ENCODE peak calls at places on chromosome 20, in eight cellular contexts. One of them, this sample, is unnamed.

GRCh38 chr20:55567826-55568225 is 437.5 kb downstream of the CBLN4 start:
- DNase-seq in AG04450: no peak
- DNase-seq in fibroblast of pulmonary artery: no peak
- DNase-seq in ovary: no peak
- DNase-seq in neural progenitor cell: no peak
- DNase-seq in esophagus squamous epithelium: no peak
- DNase-seq in astrocyte of the spinal cord: no peak
- DNase-seq in HepG2: no peak
- DNase-seq in this sample: no peak

GRCh38 chr20:49668181-49668877 is 45.3 kb downstream of the B4GALT5 start:
- DNase-seq in AG04450: no peak
- DNase-seq in fibroblast of pulmonary artery: no peak
- DNase-seq in ovary: no peak
- DNase-seq in neural progenitor cell: peak; percentile 17
- DNase-seq in esophagus squamous epithelium: no peak
- DNase-seq in astrocyte of the spinal cord: no peak
- DNase-seq in HepG2: no peak
- DNase-seq in this sample: no peak

GRCh38 chr20:49377326-49377725 is 99.5 kb upstream of the ZNFX1 start:
- DNase-seq in AG04450: no peak
- DNase-seq in fibroblast of pulmonary artery: no peak
- DNase-seq in ovary: no peak
- DNase-seq in neural progenitor cell: no peak
- DNase-seq in esophagus squamous epithelium: no peak
- DNase-seq in astrocyte of the spinal cord: no peak
- DNase-seq in HepG2: no peak
- DNase-seq in this sample: no peak

GRCh38 chr20:55095745-55096450 is 620.5 kb downstream of the DOK5 start:
- DNase-seq in AG04450: no peak
- DNase-seq in fibroblast of pulmonary artery: no peak
- DNase-seq in ovary: no peak
- DNase-seq in neural progenitor cell: no peak
- DNase-seq in esophagus squamous epithelium: no peak
- DNase-seq in astrocyte of the spinal cord: no peak
- DNase-seq in HepG2: no peak
- DNase-seq in this sample: no peak

GRCh38 chr20:49646126-49646525 is 67.6 kb downstream of the B4GALT5 start:
- DNase-seq in AG04450: peak; percentile 42
- DNase-seq in fibroblast of pulmonary artery: peak; percentile 49
- DNase-seq in ovary: no peak
- DNase-seq in neural progenitor cell: no peak
- DNase-seq in esophagus squamous epithelium: no peak
- DNase-seq in astrocyte of the spinal cord: peak; percentile 65
- DNase-seq in HepG2: no peak
- DNase-seq in this sample: peak; percentile 35

GRCh38 chr20:4195499-4195898 is 180.1 kb upstream of the RNF24 start:
- DNase-seq in AG04450: no peak
- DNase-seq in fibroblast of pulmonary artery: peak; percentile 25
- DNase-seq in ovary: no peak
- DNase-seq in neural progenitor cell: peak; percentile 60
- DNase-seq in esophagus squamous epithelium: no peak
- DNase-seq in astrocyte of the spinal cord: peak; percentile 12
- DNase-seq in HepG2: peak; percentile 61
- DNase-seq in this sample: peak; percentile 75

GRCh38 chr20:21562656-21563055 is 48.8 kb upstream of the NKX2-2 start:
- DNase-seq in AG04450: no peak
- DNase-seq in fibroblast of pulmonary artery: no peak
- DNase-seq in ovary: no peak
- DNase-seq in neural progenitor cell: no peak
- DNase-seq in esophagus squamous epithelium: no peak
- DNase-seq in astrocyte of the spinal cord: no peak
- DNase-seq in HepG2: no peak
- DNase-seq in this sample: no peak

GRCh38 chr20:62360854-62361798 is 6.0 kb downstream of the LAMA5 start:
- DNase-seq in AG04450: no peak
- DNase-seq in fibroblast of pulmonary artery: no peak
- DNase-seq in ovary: peak; percentile 45
- DNase-seq in neural progenitor cell: no peak
- DNase-seq in esophagus squamous epithelium: no peak
- DNase-seq in astrocyte of the spinal cord: no peak
- DNase-seq in HepG2: no peak
- DNase-seq in this sample: no peak

GRCh38 chr20:19723834-19724430 is 34.1 kb upstream of the RIN2 start:
- DNase-seq in AG04450: no peak
- DNase-seq in fibroblast of pulmonary artery: no peak
- DNase-seq in ovary: no peak
- DNase-seq in neural progenitor cell: no peak
- DNase-seq in esophagus squamous epithelium: no peak
- DNase-seq in astrocyte of the spinal cord: no peak
- DNase-seq in HepG2: no peak
- DNase-seq in this sample: no peak

GRCh38 chr20:48286571-48287551 is 501.6 kb upstream of the SULF2 start:
- DNase-seq in AG04450: no peak
- DNase-seq in fibroblast of pulmonary artery: peak; percentile 19
- DNase-seq in ovary: peak; percentile 83
- DNase-seq in neural progenitor cell: no peak
- DNase-seq in esophagus squamous epithelium: no peak
- DNase-seq in astrocyte of the spinal cord: no peak
- DNase-seq in HepG2: peak; percentile 63
- DNase-seq in this sample: peak; percentile 41

GRCh38 chr20:37294262-37294981 is 5.0 kb downstream of the MANBAL start:
- DNase-seq in AG04450: no peak
- DNase-seq in fibroblast of pulmonary artery: no peak
- DNase-seq in ovary: no peak
- DNase-seq in neural progenitor cell: no peak
- DNase-seq in esophagus squamous epithelium: no peak
- DNase-seq in astrocyte of the spinal cord: no peak
- DNase-seq in HepG2: no peak
- DNase-seq in this sample: peak; percentile 62

GRCh38 chr20:973785-974194 is 28.3 kb downstream of the RSPO4 start:
- DNase-seq in AG04450: no peak
- DNase-seq in fibroblast of pulmonary artery: peak; percentile 42
- DNase-seq in ovary: no peak
- DNase-seq in neural progenitor cell: peak; percentile 52
- DNase-seq in esophagus squamous epithelium: no peak
- DNase-seq in astrocyte of the spinal cord: peak; percentile 1
- DNase-seq in HepG2: peak; percentile 64
- DNase-seq in this sample: peak; percentile 56

GRCh38 chr20:62875419-62876355 is 14.1 kb upstream of the TCFL5 start:
- DNase-seq in AG04450: peak; percentile 32
- DNase-seq in fibroblast of pulmonary artery: peak; percentile 79
- DNase-seq in ovary: peak; percentile 83
- DNase-seq in neural progenitor cell: peak; percentile 90
- DNase-seq in esophagus squamous epithelium: no peak
- DNase-seq in astrocyte of the spinal cord: peak; percentile 56
- DNase-seq in HepG2: peak; percentile 92
- DNase-seq in this sample: peak; percentile 83

GRCh38 chr20:50916934-50917333 is 14.3 kb downstream of the ADNP start:
- DNase-seq in AG04450: no peak
- DNase-seq in fibroblast of pulmonary artery: no peak
- DNase-seq in ovary: no peak
- DNase-seq in neural progenitor cell: no peak
- DNase-seq in esophagus squamous epithelium: no peak
- DNase-seq in astrocyte of the spinal cord: no peak
- DNase-seq in HepG2: no peak
- DNase-seq in this sample: peak; percentile 21
- H3K4me3 ChIP-seq in AG04450: no peak overlapping the region
- H3K4me3 ChIP-seq in fibroblast of pulmonary artery: no peak overlapping the region
- H3K4me3 ChIP-seq in ovary: no peak overlapping the region
- H3K4me3 ChIP-seq in neural progenitor cell: no peak overlapping the region
- H3K4me3 ChIP-seq in esophagus squamous epithelium: no peak overlapping the region
- H3K4me3 ChIP-seq in astrocyte of the spinal cord: no peak overlapping the region
- H3K4me3 ChIP-seq in HepG2: no peak overlapping the region
- H3K4me3 ChIP-seq in this sample: no peak overlapping the region

DNA sequence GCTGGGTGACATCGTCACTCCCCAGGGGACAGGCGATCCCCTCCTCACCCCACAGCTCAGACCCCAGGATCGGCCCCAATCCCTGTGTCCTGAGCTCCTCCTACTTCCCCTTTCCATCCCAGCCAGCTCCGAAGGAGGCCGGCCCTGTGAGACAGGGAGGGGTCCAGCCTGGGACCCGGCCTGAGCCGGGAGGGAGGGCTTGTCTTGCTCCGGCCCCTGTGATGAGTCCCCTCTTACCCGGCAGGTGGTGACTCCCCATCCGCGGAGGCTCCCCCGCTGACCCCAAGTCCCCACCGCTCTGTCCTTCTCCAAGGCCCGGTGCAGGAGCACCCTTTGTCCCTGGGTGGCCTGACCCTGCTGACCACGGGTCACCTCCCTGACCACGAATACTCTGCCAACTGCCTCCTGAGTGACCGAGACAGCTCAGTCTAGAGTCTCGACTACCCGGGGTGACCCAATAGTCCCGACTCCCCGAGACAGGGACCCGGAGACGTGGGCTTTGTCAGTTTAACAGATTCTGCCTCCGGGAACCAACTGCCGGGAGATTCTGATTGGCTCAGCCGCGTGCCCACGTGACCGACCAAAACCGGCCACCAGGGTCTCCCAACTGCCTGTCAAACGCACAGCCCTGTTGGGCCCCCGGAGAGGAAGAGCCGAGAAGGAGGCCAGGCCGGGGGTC is 187.4 kb upstream of the PROKR2 start:
- DNase-seq in AG04450: no peak
- DNase-seq in fibroblast of pulmonary artery: peak; percentile 53
- DNase-seq in ovary: peak; percentile 45
- DNase-seq in neural progenitor cell: no peak
- DNase-seq in esophagus squamous epithelium: no peak
- DNase-seq in astrocyte of the spinal cord: peak; percentile 44
- DNase-seq in HepG2: peak; percentile 40
- DNase-seq in this sample: peak; percentile 73
- TF ChIP-seq CTCF in AG04450: no peak
- TF ChIP-seq CTCF in fibroblast of pulmonary artery: no peak
- TF ChIP-seq CTCF in ovary: no peak
- TF ChIP-seq CTCF in neural progenitor cell: no peak
- TF ChIP-seq CTCF in esophagus squamous epithelium: no peak
- TF ChIP-seq CTCF in astrocyte of the spinal cord: no peak
- TF ChIP-seq CTCF in HepG2: no peak
- TF ChIP-seq CTCF in this sample: peak; percentile 4

DNA sequence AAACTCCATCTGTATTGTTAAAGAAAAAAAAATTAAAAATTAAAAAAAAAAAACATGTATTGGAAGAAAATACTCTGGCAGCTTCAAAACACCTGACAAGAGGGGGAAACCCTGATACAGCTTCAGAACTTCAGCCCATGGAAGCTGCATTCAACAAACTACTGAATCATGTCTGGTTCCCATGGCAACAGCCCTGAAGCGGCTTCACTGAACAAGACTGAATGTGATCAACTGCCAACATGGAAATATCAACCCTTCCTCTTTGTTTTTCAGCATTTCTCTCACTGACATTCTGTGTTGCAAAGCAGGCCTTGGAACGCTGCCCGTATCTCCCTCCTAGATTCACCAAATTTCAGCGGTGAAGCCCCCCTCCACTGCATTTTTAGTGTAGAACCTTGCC is 91.3 kb upstream of the SHLD1 start:
- DNase-seq in AG04450: peak; percentile 64
- DNase-seq in fibroblast of pulmonary artery: peak; percentile 97
- DNase-seq in ovary: peak; percentile 76
- DNase-seq in neural progenitor cell: no peak
- DNase-seq in esophagus squamous epithelium: no peak
- DNase-seq in astrocyte of the spinal cord: peak; percentile 80
- DNase-seq in HepG2: peak; percentile 71
- DNase-seq in this sample: peak; percentile 59
- H3K4me3 ChIP-seq in AG04450: peak overlapping the region; percentile 7
- H3K4me3 ChIP-seq in fibroblast of pulmonary artery: peak overlapping the region; percentile 8
- H3K4me3 ChIP-seq in ovary: no peak overlapping the region
- H3K4me3 ChIP-seq in neural progenitor cell: no peak overlapping the region
- H3K4me3 ChIP-seq in esophagus squamous epithelium: no peak overlapping the region
- H3K4me3 ChIP-seq in astrocyte of the spinal cord: no peak overlapping the region
- H3K4me3 ChIP-seq in HepG2: no peak overlapping the region
- H3K4me3 ChIP-seq in this sample: no peak overlapping the region

GRCh38 chr20:51767867-51768758 is at the start of gene ATP9A:
- DNase-seq in AG04450: no peak
- DNase-seq in fibroblast of pulmonary artery: peak; percentile 31
- DNase-seq in ovary: peak; percentile 64
- DNase-seq in neural progenitor cell: peak; percentile 76
- DNase-seq in esophagus squamous epithelium: no peak
- DNase-seq in astrocyte of the spinal cord: no peak
- DNase-seq in HepG2: no peak
- DNase-seq in this sample: peak; percentile 61
- TF ChIP-seq CTCF in AG04450: peak; percentile 12
- TF ChIP-seq CTCF in fibroblast of pulmonary artery: no peak
- TF ChIP-seq CTCF in ovary: no peak
- TF ChIP-seq CTCF in neural progenitor cell: no peak
- TF ChIP-seq CTCF in esophagus squamous epithelium: no peak
- TF ChIP-seq CTCF in astrocyte of the spinal cord: no peak
- TF ChIP-seq CTCF in HepG2: no peak
- TF ChIP-seq CTCF in this sample: no peak

DNA sequence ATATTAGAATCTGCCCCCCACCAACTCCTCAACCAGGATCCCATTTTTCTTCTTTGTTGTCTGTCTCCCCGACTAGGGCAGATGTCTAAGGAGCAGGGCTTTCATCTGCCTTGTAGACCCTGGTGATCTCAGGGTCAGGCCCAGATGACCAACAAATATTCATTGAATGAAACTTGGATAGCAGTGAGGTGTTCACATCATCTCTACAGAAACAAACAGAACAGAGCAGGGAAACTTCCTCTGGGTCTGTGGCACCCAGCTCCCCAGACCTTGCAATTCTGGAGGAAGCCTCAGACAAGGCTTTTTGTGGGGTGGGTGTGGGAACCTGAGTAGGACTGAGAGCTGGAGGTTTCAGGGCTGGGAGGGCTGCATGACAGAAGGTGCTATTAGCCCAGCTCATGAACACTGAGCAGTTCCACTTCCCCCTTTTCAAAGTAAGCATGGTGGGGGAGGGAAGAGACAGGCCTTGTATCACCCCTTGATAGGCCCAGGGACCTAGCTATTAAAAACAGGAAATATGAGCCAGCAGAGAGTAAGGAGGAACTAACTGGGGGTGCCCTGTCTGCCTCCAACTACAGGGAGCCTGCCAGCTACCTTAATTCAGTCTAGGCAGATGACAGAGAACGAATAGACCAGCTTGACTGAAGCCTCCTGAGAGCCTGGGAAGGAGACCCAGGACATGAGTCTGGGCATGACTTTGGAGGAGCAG is 37.3 kb upstream of the TOP1 start:
- DNase-seq in AG04450: no peak
- DNase-seq in fibroblast of pulmonary artery: no peak
- DNase-seq in ovary: no peak
- DNase-seq in neural progenitor cell: no peak
- DNase-seq in esophagus squamous epithelium: no peak
- DNase-seq in astrocyte of the spinal cord: no peak
- DNase-seq in HepG2: no peak
- DNase-seq in this sample: no peak
- H3K4me3 ChIP-seq in AG04450: no peak overlapping the region
- H3K4me3 ChIP-seq in fibroblast of pulmonary artery: no peak overlapping the region
- H3K4me3 ChIP-seq in ovary: no peak overlapping the region
- H3K4me3 ChIP-seq in neural progenitor cell: no peak overlapping the region
- H3K4me3 ChIP-seq in esophagus squamous epithelium: no peak overlapping the region
- H3K4me3 ChIP-seq in astrocyte of the spinal cord: no peak overlapping the region
- H3K4me3 ChIP-seq in HepG2: no peak overlapping the region
- H3K4me3 ChIP-seq in this sample: no peak overlapping the region

GRCh38 chr20:2381303-2381702 is 602 bp downstream of the TGM6 start:
- DNase-seq in AG04450: no peak
- DNase-seq in fibroblast of pulmonary artery: no peak
- DNase-seq in ovary: no peak
- DNase-seq in neural progenitor cell: no peak
- DNase-seq in esophagus squamous epithelium: no peak
- DNase-seq in astrocyte of the spinal cord: no peak
- DNase-seq in HepG2: no peak
- DNase-seq in this sample: no peak
- TF ChIP-seq CTCF in AG04450: no peak
- TF ChIP-seq CTCF in fibroblast of pulmonary artery: no peak
- TF ChIP-seq CTCF in ovary: no peak
- TF ChIP-seq CTCF in neural progenitor cell: no peak
- TF ChIP-seq CTCF in esophagus squamous epithelium: no peak
- TF ChIP-seq CTCF in astrocyte of the spinal cord: no peak
- TF ChIP-seq CTCF in HepG2: no peak
- TF ChIP-seq CTCF in this sample: no peak

GRCh38 chr20:2693996-2694471 is 1.5 kb downstream of the EBF4 start:
- DNase-seq in AG04450: no peak
- DNase-seq in fibroblast of pulmonary artery: no peak
- DNase-seq in ovary: no peak
- DNase-seq in neural progenitor cell: peak; percentile 56
- DNase-seq in esophagus squamous epithelium: no peak
- DNase-seq in astrocyte of the spinal cord: no peak
- DNase-seq in HepG2: no peak
- DNase-seq in this sample: no peak
- H3K4me3 ChIP-seq in AG04450: no peak overlapping the region
- H3K4me3 ChIP-seq in fibroblast of pulmonary artery: no peak overlapping the region
- H3K4me3 ChIP-seq in ovary: peak overlapping the region; percentile 64
- H3K4me3 ChIP-seq in neural progenitor cell: peak overlapping the region; percentile 34
- H3K4me3 ChIP-seq in esophagus squamous epithelium: peak overlapping the region; percentile 61
- H3K4me3 ChIP-seq in astrocyte of the spinal cord: no peak overlapping the region
- H3K4me3 ChIP-seq in HepG2: no peak overlapping the region
- H3K4me3 ChIP-seq in this sample: no peak overlapping the region